ENCODE peak calls at places on chromosomes 12 and 14, in ten cellular contexts. Q, N, R, H, K, A, P, F, D and V are unnamed samples.

GRCh38 chr14:60106341-60106740 is 14.6 kb downstream of the PCNX4 start:
- DNase-seq in F (no peak), P (no peak), Q (no peak), K (no peak), D (peak; percentile 62), N (no peak), H (no peak), R (no peak), A (no peak), V (no peak)

GRCh38 chr14:24690492-24690891 is 56.5 kb upstream of the GZMB start:
- DNase-seq in H (peak; percentile 6), A (no peak), N (peak; percentile 14), Q (no peak), D (no peak), F (no peak), P (no peak), R (no peak), K (no peak), V (no peak)

GRCh38 chr12:91332305-91332704 is 149.7 kb upstream of the DCN start:
- DNase-seq in Q (no peak), D (no peak), P (no peak), R (no peak), F (no peak), H (no peak), A (no peak), N (no peak), K (no peak), V (no peak)

GRCh38 chr12:104998423-104999346 is 12.6 kb downstream of the NOPCHAP1 start:
- DNase-seq in A (no peak), Q (peak; percentile 80), N (no peak), H (peak; percentile 60), P (no peak), R (no peak), D (no peak), F (no peak), K (no peak), V (no peak)

GRCh38 chr12:79844693-79845092 is 90.2 kb downstream of the PPP1R12A start:
- DNase-seq in Q (no peak), A (no peak), P (no peak), F (no peak), R (no peak), K (peak; percentile 88), N (no peak), D (peak; percentile 89), H (peak; percentile 5), V (no peak)

GRCh38 chr14:100994757-100995156 is 91.2 kb upstream of the RTL1 start:
- DNase-seq in P (no peak), R (no peak), A (no peak), D (peak; percentile 41), H (no peak), K (no peak), Q (no peak), F (no peak), N (no peak), V (no peak)

GRCh38 chr12:41972196-41972994 is 172.3 kb downstream of the GXYLT1 start:
- DNase-seq in K (no peak), H (no peak), D (no peak), A (no peak), N (no peak), Q (no peak), P (no peak), F (no peak), R (no peak), V (no peak)

GRCh38 chr14:89386214-89386886 is 30.7 kb downstream of the FOXN3 start:
- DNase-seq in D (no peak), P (no peak), R (no peak), N (no peak), F (no peak), H (no peak), K (peak; percentile 9), Q (no peak), A (no peak), V (no peak)

GRCh38 chr12:2336409-2336829 is 283.6 kb downstream of the CACNA1C start:
- DNase-seq in P (no peak), H (peak; percentile 40), A (peak; percentile 51), Q (no peak), N (peak; percentile 34), F (no peak), K (peak; percentile 94), D (peak; percentile 94), R (peak; percentile 61), V (no peak)

GRCh38 chr14:38257500-38257899 is 1.6 kb upstream of the CLEC14A start:
- DNase-seq in Q (no peak), D (peak; percentile 73), N (no peak), H (no peak), P (no peak), R (no peak), A (no peak), K (no peak), F (no peak), V (no peak)

GRCh38 chr14:94376976-94377865 is 11.2 kb downstream of the SERPINA1 start:
- DNase-seq in D (peak; percentile 24), P (no peak), H (no peak), F (no peak), Q (no peak), R (no peak), A (no peak), K (no peak), N (no peak), V (peak; percentile 31)

GRCh38 chr12:5059358-5059757 is 15.7 kb downstream of the KCNA5 start:
- DNase-seq in K (no peak), N (no peak), R (no peak), A (no peak), D (no peak), Q (no peak), F (no peak), H (no peak), P (no peak), V (no peak)

GRCh38 chr12:65656904-65657351 is 167.4 kb upstream of the HMGA2 start:
- DNase-seq in P (no peak), A (no peak), N (peak; percentile 83), R (no peak), K (peak; percentile 96), D (peak; percentile 100), H (peak; percentile 32), F (no peak), Q (no peak), V (no peak)

GRCh38 chr12:85779768-85780167 is 56.4 kb downstream of the RASSF9 start:
- DNase-seq in K (no peak), H (no peak), N (no peak), Q (peak; percentile 57), F (no peak), A (no peak), P (no peak), R (no peak), D (no peak), V (no peak)

GRCh38 chr12:29725587-29726320 is 58.0 kb downstream of the TMTC1 start:
- DNase-seq in D (no peak), A (peak; percentile 31), P (no peak), N (no peak), K (peak; percentile 13), H (no peak), R (no peak), F (peak; percentile 67), Q (peak; percentile 75), V (no peak)

GRCh38 chr12:12483438-12483837 is 79.2 kb downstream of the DUSP16 start:
- DNase-seq in H (no peak), R (no peak), P (no peak), Q (no peak), N (no peak), D (no peak), K (no peak), F (no peak), A (no peak), V (no peak)

GRCh38 chr14:100649173-100649519 is 61.9 kb upstream of the BEGAIN start:
- DNase-seq in Q (no peak), F (no peak), D (peak; percentile 54), R (no peak), K (peak; percentile 67), A (no peak), H (no peak), P (no peak), N (no peak), V (no peak)

GRCh38 chr14:41609704-41610183 is 3.1 kb downstream of the LRFN5 start:
- DNase-seq in D (peak; percentile 48), F (peak; percentile 92), P (no peak), K (peak; percentile 92), R (peak; percentile 29), N (peak; percentile 82), A (no peak), Q (peak; percentile 94), H (no peak), V (no peak)